ENCODE peak calls at places on chromosomes 2 and 18, in seven cellular contexts. D is HCT116, P is H1, T is K562, G is GM12878, B is SK-N-MC, V is HepG2. I is an unnamed sample. For H3K9me3, the result is how much of the 10 kb centered on the place peaks cover.

GRCh38 chr2:164542584-164543021 is 78.7 kb downstream of the GRB14 start:
- DNase-seq in D (no peak), P (no peak), T (no peak), G (no peak), B (no peak), V (peak), I (peak)

GRCh38 chr2:27494284-27494943 is 586 bp downstream of the FNDC4 start:
- DNase-seq in D (no peak), P (no peak), T (peak), G (no peak), B (no peak), V (peak), I (peak)

GRCh38 chr2:24276349-24276899 is 83.9 kb downstream of the ITSN2 start:
- DNase-seq in D (no peak), P (no peak), T (no peak), G (no peak), B (no peak), V (no peak), I (no peak)

GRCh38 chr2:226273440-226273839 is 526.2 kb downstream of the IRS1 start:
- DNase-seq in D (no peak), P (no peak), T (no peak), G (no peak), B (no peak), V (no peak), I (no peak)

GRCh38 chr2:170162261-170162612 is 15.7 kb upstream of the MYO3B start:
- DNase-seq in D (no peak), P (no peak), T (no peak), G (no peak), B (no peak), V (no peak), I (no peak)

GRCh38 chr2:129160879-129161278 is 818.6 kb upstream of the RAB6C start:
- DNase-seq in D (no peak), P (no peak), T (no peak), G (no peak), B (no peak), V (no peak), I (no peak)

GRCh38 chr2:38751847-38752410 is 768 bp upstream of the SRSF7 start:
- DNase-seq in D (no peak), P (no peak), T (peak), G (no peak), B (no peak), V (peak), I (peak)

GRCh38 chr18:44679912-44680270 is 797 bp upstream of the SETBP1 start:
- DNase-seq in D (no peak), P (no peak), T (no peak), G (no peak), B (no peak), V (no peak), I (peak)

GRCh38 chr18:78732273-78733210 is 247.1 kb upstream of the SALL3 start:
- DNase-seq in D (no peak), P (no peak), T (no peak), G (no peak), B (no peak), V (no peak), I (no peak)

GRCh38 chr18:78735131-78736014 is 244.2 kb upstream of the SALL3 start:
- DNase-seq in D (no peak), P (no peak), T (no peak), G (no peak), B (no peak), V (no peak), I (no peak)

GRCh38 chr18:78736015-78736690 is 243.5 kb upstream of the SALL3 start:
- DNase-seq in D (no peak), P (no peak), T (no peak), G (no peak), B (no peak), V (no peak), I (no peak)

GRCh38 chr18:78734614-78734945 is 245.0 kb upstream of the SALL3 start:
- DNase-seq in D (no peak), P (no peak), T (no peak), G (no peak), B (no peak), V (no peak), I (no peak)

DNA sequence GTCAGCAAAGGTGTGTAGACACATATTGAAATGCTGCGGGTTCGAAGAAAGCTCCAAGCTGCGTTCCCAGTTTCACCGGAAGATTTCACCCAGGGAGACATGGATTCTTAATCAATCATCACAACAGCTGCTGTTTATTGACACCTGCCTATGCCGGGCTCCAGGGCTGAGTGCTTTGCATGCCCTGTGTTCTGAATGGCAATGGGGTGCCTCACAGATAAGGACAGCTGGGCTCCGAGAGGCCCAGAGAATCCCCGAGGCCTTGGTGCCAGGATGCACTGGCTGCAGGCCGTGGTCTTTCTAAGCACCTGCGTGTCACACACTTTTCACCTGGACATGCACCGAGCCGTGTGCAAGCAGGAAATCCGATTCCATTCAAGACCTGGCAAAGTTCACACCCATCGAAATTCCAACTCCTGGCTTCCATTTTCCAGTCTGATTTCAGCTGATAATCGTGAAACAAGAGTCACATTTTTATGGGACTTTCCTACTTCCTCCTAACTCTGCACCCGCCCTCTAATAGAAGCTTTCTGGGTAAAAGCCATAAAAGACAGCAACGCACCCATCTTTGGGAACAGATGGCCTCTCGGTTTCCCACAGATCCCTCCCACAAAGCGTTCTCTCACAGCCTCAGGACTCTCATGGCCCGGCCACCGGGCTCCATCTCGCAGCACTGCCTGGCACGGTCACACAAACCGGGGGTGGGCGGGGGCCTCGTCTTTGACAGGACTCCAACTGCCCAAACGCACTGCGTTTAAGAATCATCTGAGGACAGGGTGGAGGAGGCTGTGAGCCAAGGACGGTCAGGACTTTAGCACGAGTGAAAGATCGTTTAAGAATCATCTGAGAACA is 245.6 kb upstream of the SALL3 start:
- DNase-seq in D (no peak), P (no peak), T (no peak), G (no peak), B (no peak), V (no peak), I (no peak)
- H3K9me3 ChIP-seq in D (under half), P (under half), T (under half), G (under half), B (under half), V (under half), I (under half)

DNA sequence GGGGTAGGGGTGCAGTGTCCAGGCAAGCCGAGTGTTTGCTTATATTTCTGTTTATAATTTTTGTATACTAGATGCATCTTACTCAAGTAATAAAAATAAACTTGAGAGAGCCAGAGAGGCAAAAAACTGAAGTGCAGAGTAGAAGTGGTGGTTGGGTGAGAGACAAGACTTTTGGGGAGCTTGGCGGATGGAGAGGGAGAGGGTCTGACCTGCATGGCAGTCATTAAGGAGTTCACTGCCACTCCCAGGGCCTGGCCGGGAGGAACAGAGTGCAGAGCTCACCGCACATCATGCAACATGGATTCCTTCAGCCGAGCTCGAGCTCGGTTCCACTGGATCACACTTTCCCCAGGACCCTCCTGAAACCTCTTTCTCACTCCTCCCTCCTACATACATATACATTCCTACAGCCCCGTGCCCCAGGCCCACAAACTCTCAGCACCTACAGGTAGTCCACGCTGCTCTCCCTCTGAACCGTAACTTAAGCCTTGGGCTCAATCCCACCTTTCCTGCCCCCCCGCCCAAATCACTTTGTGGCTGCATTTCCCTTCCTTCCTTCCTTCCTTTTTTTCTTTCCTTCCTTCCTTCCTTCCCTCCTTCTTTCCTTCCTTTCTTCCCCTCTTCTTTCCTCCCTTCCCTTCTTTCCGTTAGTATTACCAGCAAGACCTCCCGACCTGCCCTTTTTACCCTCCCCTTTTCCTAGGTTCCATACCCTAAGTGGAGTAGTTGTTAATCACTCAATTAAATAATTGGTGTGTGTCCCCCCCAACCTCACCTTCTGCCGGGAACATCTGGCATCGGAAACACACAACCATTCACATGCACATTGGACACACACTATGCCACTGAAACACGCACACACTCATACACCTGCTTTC is 37.1 kb upstream of the ATP6V1B1 start:
- DNase-seq in D (no peak), P (no peak), T (no peak), G (no peak), B (no peak), V (no peak), I (no peak)
- TF ChIP-seq EZH2 in D (no peak), P (no peak), T (no peak), G (no peak), B (no peak), V (no peak), I (peak)

GRCh38 chr2:20635698-20636584 is 15.0 kb downstream of the HS1BP3 start:
- DNase-seq in D (peak), P (peak), T (peak), G (no peak), B (no peak), V (peak), I (peak)
- TF ChIP-seq POLR2AphosphoS5 in D (no peak), P (no peak), T (no peak), G (no peak), B (no peak), V (no peak), I (peak)

GRCh38 chr18:79932907-79933306 is 18.5 kb downstream of the SLC66A2 start:
- DNase-seq in D (no peak), P (no peak), T (no peak), G (no peak), B (no peak), V (no peak), I (no peak)
- H3K9me3 ChIP-seq in D (under half), P (under half), T (under half), G (under half), B (under half), V (under half), I (under half)

GRCh38 chr2:118855451-118856279 is 8.2 kb upstream of the EN1 start:
- DNase-seq in D (peak), P (peak), T (peak), G (no peak), B (no peak), V (peak), I (peak)

GRCh38 chr2:118856330-118856977 is 9.0 kb upstream of the EN1 start:
- DNase-seq in D (no peak), P (no peak), T (no peak), G (no peak), B (no peak), V (no peak), I (no peak)

GRCh38 chr2:118853129-118853640 is 5.7 kb upstream of the EN1 start:
- DNase-seq in D (no peak), P (no peak), T (no peak), G (no peak), B (no peak), V (no peak), I (no peak)

GRCh38 chr2:118853647-118854367 is 6.4 kb upstream of the EN1 start:
- DNase-seq in D (no peak), P (no peak), T (no peak), G (no peak), B (no peak), V (no peak), I (no peak)

GRCh38 chr2:118854507-118855300 is 7.3 kb upstream of the EN1 start:
- DNase-seq in D (no peak), P (no peak), T (no peak), G (no peak), B (no peak), V (no peak), I (no peak)
- TF ChIP-seq EZH2 in D (no peak), P (no peak), T (no peak), G (no peak), B (no peak), V (no peak), I (peak)

I was measured in endothelial cell of umbilical vein.